ENCODE peak calls at places on chromosomes 5 and 9, in ten cellular contexts. G, M, N, E, T, X, R, S, K and J are unnamed samples.

GRCh38 chr9:124263800-124264426 is 6.2 kb downstream of the NEK6 start:
- DNase-seq in G (no peak), M (peak), N (no peak), E (no peak), T (no peak), X (peak), R (no peak), S (no peak), K (no peak), J (no peak)

GRCh38 chr9:6302417-6302816 is 25.8 kb upstream of the TPD52L3 start:
- DNase-seq in G (no peak), M (no peak), N (no peak), E (no peak), T (no peak), X (no peak), R (no peak), S (no peak), K (peak), J (no peak)

GRCh38 chr5:90484540-90484939 is 9.9 kb downstream of the POLR3G start:
- DNase-seq in G (no peak), M (no peak), N (no peak), E (no peak), T (no peak), X (no peak), R (no peak), S (no peak), K (no peak), J (no peak)

GRCh38 chr9:28542928-28543327 is 969.6 kb upstream of the C9orf72 start:
- DNase-seq in G (no peak), M (no peak), N (no peak), E (no peak), T (no peak), X (no peak), R (no peak), S (no peak), K (no peak), J (no peak)

GRCh38 chr9:93100265-93100636 is 4.2 kb downstream of the CARD19 start:
- DNase-seq in G (no peak), M (no peak), N (no peak), E (no peak), T (no peak), X (peak), R (no peak), S (no peak), K (no peak), J (no peak)

GRCh38 chr5:180777475-180777874 is 25.1 kb downstream of the MGAT1 start:
- DNase-seq in G (no peak), M (no peak), N (no peak), E (no peak), T (no peak), X (no peak), R (no peak), S (no peak), K (no peak), J (no peak)

GRCh38 chr9:77763566-77763965 is 115.4 kb upstream of the GNA14 start:
- DNase-seq in G (no peak), M (no peak), N (no peak), E (no peak), T (no peak), X (no peak), R (no peak), S (no peak), K (no peak), J (no peak)

GRCh38 chr5:122741681-122742080 is 33.2 kb upstream of the SNX2 start:
- DNase-seq in G (no peak), M (no peak), N (no peak), E (no peak), T (no peak), X (no peak), R (no peak), S (no peak), K (no peak), J (no peak)

GRCh38 chr5:56190500-56190899 is 42.6 kb downstream of the ANKRD55 start:
- DNase-seq in G (no peak), M (no peak), N (peak), E (peak), T (no peak), X (peak), R (no peak), S (peak), K (peak), J (no peak)

GRCh38 chr9:98201749-98202148 is 9.3 kb upstream of the CORO2A start:
- DNase-seq in G (no peak), M (no peak), N (no peak), E (no peak), T (no peak), X (no peak), R (no peak), S (no peak), K (no peak), J (no peak)

GRCh38 chr5:67731886-67732285 is 483.7 kb upstream of the PIK3R1 start:
- DNase-seq in G (no peak), M (no peak), N (no peak), E (no peak), T (no peak), X (no peak), R (no peak), S (no peak), K (no peak), J (no peak)

GRCh38 chr9:110351009-110351467 is 13.4 kb upstream of the TXNDC8 start:
- DNase-seq in G (no peak), M (no peak), N (no peak), E (peak), T (no peak), X (no peak), R (no peak), S (no peak), K (peak), J (peak)

GRCh38 chr9:24846248-24846912 is 300.7 kb upstream of the IZUMO3 start:
- DNase-seq in G (no peak), M (no peak), N (no peak), E (no peak), T (no peak), X (no peak), R (no peak), S (no peak), K (no peak), J (no peak)

GRCh38 chr5:138109463-138110265 is 25.8 kb downstream of the WNT8A start:
- DNase-seq in G (no peak), M (no peak), N (no peak), E (peak), T (no peak), X (no peak), R (no peak), S (no peak), K (peak), J (no peak)

GRCh38 chr5:154368041-154368800 is 77.6 kb upstream of the SAP30L start:
- DNase-seq in G (no peak), M (no peak), N (peak), E (peak), T (no peak), X (peak), R (no peak), S (no peak), K (peak), J (peak)

GRCh38 chr5:148469446-148470062 is 85.8 kb downstream of the FBXO38 start:
- DNase-seq in G (no peak), M (no peak), N (peak), E (peak), T (no peak), X (peak), R (no peak), S (peak), K (peak), J (no peak)

GRCh38 chr5:142170254-142170953 is 61.8 kb downstream of the NDFIP1 start:
- DNase-seq in G (no peak), M (no peak), N (no peak), E (no peak), T (no peak), X (no peak), R (no peak), S (no peak), K (no peak), J (no peak)

GRCh38 chr5:106894964-106895363 is 775.8 kb downstream of the EFNA5 start:
- DNase-seq in G (no peak), M (no peak), N (no peak), E (peak), T (no peak), X (no peak), R (no peak), S (no peak), K (no peak), J (no peak)

GRCh38 chr9:116087246-116087645 is 66.3 kb upstream of the PAPPA start:
- DNase-seq in G (no peak), M (peak), N (peak), E (peak), T (no peak), X (peak), R (peak), S (peak), K (peak), J (no peak)

GRCh38 chr9:133929599-133929998 is 62.5 kb downstream of the VAV2 start:
- DNase-seq in G (no peak), M (no peak), N (no peak), E (no peak), T (no peak), X (no peak), R (no peak), S (no peak), K (no peak), J (no peak)

GRCh38 chr9:32345243-32345642 is 39.2 kb upstream of the ACO1 start:
- DNase-seq in G (no peak), M (no peak), N (no peak), E (no peak), T (no peak), X (no peak), R (no peak), S (no peak), K (no peak), J (no peak)

GRCh38 chr5:34789021-34789531 is 49.9 kb upstream of the TTC23L start:
- DNase-seq in G (no peak), M (no peak), N (no peak), E (peak), T (no peak), X (no peak), R (no peak), S (no peak), K (no peak), J (no peak)

GRCh38 chr9:115213777-115214428 is 95.9 kb upstream of the TNC start:
- DNase-seq in G (no peak), M (no peak), N (peak), E (peak), T (no peak), X (no peak), R (no peak), S (no peak), K (peak), J (peak)

GRCh38 chr5:136094913-136095641 is 37.6 kb upstream of the SMAD5 start:
- DNase-seq in G (no peak), M (no peak), N (no peak), E (no peak), T (no peak), X (no peak), R (no peak), S (no peak), K (no peak), J (no peak)

GRCh38 chr5:152942633-152943336 is 537.7 kb upstream of the NMUR2 start:
- DNase-seq in G (no peak), M (no peak), N (peak), E (no peak), T (no peak), X (no peak), R (no peak), S (no peak), K (no peak), J (no peak)

GRCh38 chr9:96014078-96014477 is 138.6 kb downstream of the ERCC6L2 start:
- DNase-seq in G (no peak), M (no peak), N (no peak), E (no peak), T (no peak), X (no peak), R (no peak), S (no peak), K (no peak), J (no peak)

GRCh38 chr9:95075700-95076099 is 241.8 kb downstream of the FANCC start:
- DNase-seq in G (no peak), M (no peak), N (no peak), E (no peak), T (no peak), X (no peak), R (no peak), S (no peak), K (no peak), J (no peak)

GRCh38 chr9:79154806-79155205 is 417.0 kb upstream of the TLE4 start:
- DNase-seq in G (no peak), M (no peak), N (no peak), E (no peak), T (no peak), X (no peak), R (no peak), S (no peak), K (no peak), J (no peak)